ENCODE peak calls at places on chromosome 12, in four cellular contexts. R is HCT116; D is effector memory CD4-positive, alpha-beta T cell; M is AG10803. I is an unnamed sample.

GRCh38 chr12:77104792-77105191 is 39.4 kb upstream of the E2F7 start:
- DNase-seq in R (peak), D (no peak), M (peak), I (no peak)

GRCh38 chr12:86914716-86915115 is 658.5 kb upstream of the MGAT4C start:
- DNase-seq in R (peak), D (no peak), M (peak), I (no peak)

GRCh38 chr12:38823743-38824142 is 81.6 kb downstream of the CPNE8 start:
- DNase-seq in R (no peak), D (no peak), M (peak), I (peak)

GRCh38 chr12:119902084-119902509 is 25.0 kb upstream of the CIT start:
- DNase-seq in R (peak), D (peak), M (peak), I (peak)

GRCh38 chr12:48123169-48123568 is 4.0 kb downstream of the PFKM start:
- DNase-seq in R (no peak), D (no peak), M (no peak), I (no peak)

GRCh38 chr12:78086553-78087362 is 256.1 kb downstream of the NAV3 start:
- DNase-seq in R (no peak), D (no peak), M (no peak), I (no peak)

GRCh38 chr12:3294481-3294911 is 196.5 kb upstream of the PRMT8 start:
- DNase-seq in R (no peak), D (no peak), M (no peak), I (no peak)

GRCh38 chr12:106080111-106080732 is 58.5 kb downstream of the NUAK1 start:
- DNase-seq in R (no peak), D (no peak), M (peak), I (peak)

GRCh38 chr12:131860472-131861260 is 32.5 kb downstream of the MMP17 start:
- DNase-seq in R (peak), D (no peak), M (peak), I (no peak)

GRCh38 chr12:50296554-50296953 is 13.2 kb upstream of the LIMA1 start:
- DNase-seq in R (no peak), D (no peak), M (no peak), I (no peak)

GRCh38 chr12:50291377-50291776 is 8.1 kb upstream of the LIMA1 start:
- DNase-seq in R (no peak), D (no peak), M (no peak), I (no peak)

GRCh38 chr12:50302686-50303085 is 19.4 kb upstream of the LIMA1 start:
- DNase-seq in R (no peak), D (no peak), M (peak), I (no peak)

GRCh38 chr12:50297996-50298395 is 14.7 kb upstream of the LIMA1 start:
- DNase-seq in R (no peak), D (no peak), M (no peak), I (no peak)

GRCh38 chr12:50297027-50297426 is 13.7 kb upstream of the LIMA1 start:
- DNase-seq in R (no peak), D (no peak), M (no peak), I (no peak)
- H3K4me3 ChIP-seq in R (no peak), D (no peak), M (no peak), I (peak)

DNA sequence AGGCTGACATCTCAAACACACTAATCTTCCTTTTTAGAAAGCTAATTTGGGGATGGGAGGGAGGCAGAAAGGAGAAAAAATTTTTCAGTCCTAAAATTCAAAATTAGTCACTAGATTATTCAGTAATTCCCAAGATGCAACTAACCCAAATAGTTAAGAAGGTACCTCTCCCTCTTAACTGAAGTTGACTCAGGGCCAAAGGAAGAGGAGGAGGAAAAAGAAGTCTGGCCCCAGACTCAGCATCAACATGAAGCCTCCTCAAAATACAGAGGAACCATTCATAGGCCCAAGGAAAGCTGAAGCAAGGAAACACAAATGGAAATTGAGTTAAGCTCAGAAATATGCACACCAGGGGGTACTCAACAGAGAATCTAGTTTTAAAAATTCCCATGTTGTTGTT is 21.6 kb downstream of the CBX5 start:
- DNase-seq in R (no peak), D (no peak), M (peak), I (no peak)
- H3K4me3 ChIP-seq in R (peak), D (no peak), M (no peak), I (peak)

GRCh38 chr12:114400395-114400794 is 5.5 kb downstream of the TBX5 start:
- DNase-seq in R (no peak), D (no peak), M (no peak), I (no peak)
- H3K4me3 ChIP-seq in R (no peak), D (no peak), M (peak), I (no peak)

DNA sequence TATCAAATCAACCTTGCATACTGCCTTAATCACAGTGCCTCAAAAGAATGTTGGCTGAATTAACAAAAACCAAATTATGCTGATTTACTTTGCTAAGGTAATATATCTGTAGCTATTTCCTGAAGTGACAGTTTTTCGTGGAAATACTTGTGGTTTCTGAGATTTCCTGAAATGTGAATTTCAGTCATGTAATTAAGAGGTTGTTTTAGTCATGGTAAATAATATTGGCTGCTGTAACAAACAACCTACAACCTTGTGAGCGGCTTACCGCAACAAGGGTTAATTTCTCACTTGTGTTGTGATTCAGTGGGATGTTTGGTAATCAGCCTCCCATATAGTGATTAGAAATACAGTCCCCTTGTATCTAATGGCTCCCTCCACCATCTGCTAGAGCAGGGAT is 387.9 kb downstream of the NELL2 start:
- DNase-seq in R (no peak), D (no peak), M (no peak), I (peak)
- H3K4me3 ChIP-seq in R (no peak), D (no peak), M (no peak), I (no peak)

DNA sequence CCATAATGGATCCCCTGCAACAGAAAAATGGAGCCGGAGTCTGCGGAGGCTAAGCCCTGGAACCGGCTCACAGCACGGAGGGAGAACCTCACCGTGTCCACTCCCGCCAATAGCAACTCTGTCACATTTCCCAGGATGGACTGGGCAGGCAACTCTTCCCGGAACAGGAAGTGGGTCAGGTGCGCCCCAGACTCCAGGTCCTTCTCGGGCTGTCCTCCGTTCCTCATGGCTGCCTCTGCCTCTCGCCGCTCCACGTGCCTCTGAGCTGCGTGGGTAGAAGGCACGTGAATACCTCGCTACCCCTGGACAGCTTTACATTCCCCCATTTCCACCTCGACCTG is 2.2 kb downstream of the CYP27B1 start:
- DNase-seq in R (no peak), D (no peak), M (no peak), I (no peak)
- H3K4me3 ChIP-seq in R (peak), D (peak), M (peak), I (peak)

DNA sequence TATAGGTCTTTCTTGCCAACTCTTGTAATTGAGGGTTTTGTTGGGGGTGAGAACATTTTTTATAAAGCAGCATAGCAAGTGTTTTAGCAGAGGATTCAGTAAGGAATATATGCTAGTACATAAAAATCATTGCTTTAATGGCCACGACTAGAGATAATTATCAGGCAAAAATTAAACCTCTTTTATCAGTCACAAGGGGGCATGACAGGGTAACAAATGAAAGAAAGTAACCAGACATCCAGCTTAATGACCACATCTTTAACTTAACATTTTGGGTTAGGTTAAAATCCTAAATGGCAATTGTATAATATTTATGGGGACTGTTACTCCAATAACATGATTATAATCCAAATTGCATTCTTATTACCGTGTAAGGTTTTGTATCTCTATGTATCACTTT is 119.6 kb downstream of the LRRIQ1 start:
- DNase-seq in R (peak), D (no peak), M (peak), I (peak)
- H3K4me3 ChIP-seq in R (no peak), D (no peak), M (no peak), I (no peak)

DNA sequence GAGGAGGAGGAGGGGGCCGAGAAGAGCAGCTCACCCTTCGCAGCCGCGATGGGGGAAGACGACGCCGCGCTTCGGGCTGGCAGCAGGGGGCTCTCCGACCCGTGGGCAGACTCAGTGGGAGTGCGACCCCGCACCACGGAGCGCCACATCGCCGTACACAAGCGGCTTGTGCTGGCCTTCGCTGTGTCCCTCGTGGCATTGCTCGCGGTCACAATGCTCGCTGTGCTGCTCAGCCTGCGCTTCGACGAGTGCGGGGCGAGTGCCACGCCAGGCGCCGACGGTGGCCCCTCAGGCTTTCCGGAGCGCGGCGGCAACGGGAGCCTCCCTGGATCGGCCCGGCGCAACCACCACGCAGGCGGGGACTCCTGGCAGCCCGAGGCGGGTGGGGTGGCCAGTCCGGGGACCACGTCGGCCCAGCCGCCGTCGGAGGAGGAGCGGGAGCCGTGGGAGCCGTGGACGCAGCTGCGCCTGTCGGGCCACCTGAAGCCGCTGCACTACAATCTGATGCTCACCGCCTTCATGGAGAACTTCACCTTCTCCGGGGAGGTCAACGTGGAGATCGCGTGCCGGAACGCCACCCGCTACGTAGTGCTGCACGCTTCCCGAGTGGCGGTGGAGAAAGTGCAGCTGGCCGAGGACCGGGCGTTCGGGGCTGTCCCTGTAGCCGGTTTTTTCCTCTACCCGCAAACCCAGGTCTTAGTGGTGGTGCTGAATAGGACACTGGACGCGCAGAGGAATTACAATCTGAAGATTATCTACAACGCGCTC is 745 bp downstream of the TRHDE start:
- DNase-seq in R (no peak), D (no peak), M (no peak), I (no peak)
- H3K4me3 ChIP-seq in R (peak), D (no peak), M (peak), I (peak)

DNA sequence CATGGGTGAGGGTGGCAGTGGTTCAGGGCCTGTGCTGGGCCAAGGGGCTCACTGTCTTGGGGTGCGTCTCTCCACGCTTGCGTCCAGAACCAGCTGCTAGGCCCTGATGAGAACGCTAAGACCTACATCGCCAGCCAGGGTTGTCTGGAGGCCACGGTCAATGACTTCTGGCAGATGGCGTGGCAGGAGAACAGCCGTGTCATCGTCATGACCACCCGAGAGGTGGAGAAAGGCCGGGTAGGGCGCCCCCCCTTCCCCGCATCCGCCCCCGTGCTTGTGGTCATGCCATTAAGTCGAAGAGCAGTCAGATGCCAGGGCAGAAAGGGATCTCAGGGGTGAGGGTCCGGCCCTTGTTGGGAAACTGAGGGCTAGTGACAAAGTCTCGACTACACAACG is 5.2 kb downstream of the PTPN6 start:
- DNase-seq in R (no peak), D (no peak), M (no peak), I (no peak)
- H3K4me3 ChIP-seq in R (no peak), D (no peak), M (no peak), I (no peak)

I was measured in SK-N-MC.